ENCODE peak calls at places on chromosome 15, in eight cellular contexts. Q is left ventricle myocardium inferior, Y is mammary epithelial cell, E is MM.1S, K is right atrium auricular region, R is stomach, X is endothelial cell, H is fibroblast of mammary gland. L is an unnamed sample.

GRCh38 chr15:83435202-83435601 is 11.9 kb upstream of the SH3GL3 start:
- DNase-seq in R (no peak), Y (no peak), Q (no peak), K (no peak), H (peak; percentile 60), X (no peak), E (no peak), L (no peak)

GRCh38 chr15:93985173-93985572 is 246.2 kb upstream of the MCTP2 start:
- DNase-seq in H (no peak), E (no peak), K (no peak), Q (no peak), Y (no peak), R (no peak), X (no peak), L (no peak)

GRCh38 chr15:23687143-23687470 is at the start of gene NDN:
- DNase-seq in Q (peak; percentile 45), Y (no peak), H (peak; percentile 56), E (no peak), K (no peak), R (peak; percentile 43), X (peak; percentile 68), L (peak; percentile 51)

GRCh38 chr15:49145651-49146609 is 9.5 kb downstream of the COPS2 start:
- DNase-seq in H (peak; percentile 75), Y (peak; percentile 52), E (peak; percentile 53), Q (no peak), K (no peak), R (no peak), X (peak; percentile 37), L (no peak)

GRCh38 chr15:45201557-45202246 is 13.9 kb upstream of the SHF start:
- DNase-seq in K (no peak), X (no peak), Q (no peak), H (no peak), Y (no peak), R (no peak), E (no peak), L (no peak)

GRCh38 chr15:98382139-98382538 is 266.2 kb upstream of the IGF1R start:
- DNase-seq in R (no peak), E (no peak), Y (no peak), Q (no peak), H (no peak), K (no peak), X (no peak), L (no peak)

GRCh38 chr15:68871507-68871906 is 50.8 kb upstream of the ANP32A start:
- DNase-seq in H (no peak), Q (no peak), E (no peak), X (no peak), R (no peak), K (no peak), Y (no peak), L (no peak)

GRCh38 chr15:37931868-37932267 is 2.6 kb upstream of the TMCO5A start:
- DNase-seq in X (no peak), H (peak; percentile 55), K (no peak), Y (no peak), E (no peak), R (no peak), Q (no peak), L (no peak)

GRCh38 chr15:101221858-101222257 is 30.0 kb downstream of the CHSY1 start:
- DNase-seq in E (no peak), K (no peak), Y (no peak), Q (no peak), X (no peak), H (no peak), R (no peak), L (no peak)

GRCh38 chr15:90228960-90229359 is 4.8 kb downstream of the CIB1 start:
- DNase-seq in E (no peak), R (no peak), X (no peak), Y (no peak), H (no peak), K (no peak), Q (no peak), L (no peak)

GRCh38 chr15:90227336-90227735 is 6.4 kb downstream of the CIB1 start:
- DNase-seq in Y (no peak), X (no peak), H (no peak), E (no peak), Q (no peak), K (no peak), R (no peak), L (no peak)

GRCh38 chr15:90230071-90230494 is 3.7 kb downstream of the CIB1 start:
- DNase-seq in E (no peak), K (no peak), Y (no peak), X (no peak), H (no peak), Q (peak; percentile 65), R (peak; percentile 83), L (no peak)

GRCh38 chr15:90225504-90226234 is 8.1 kb downstream of the CIB1 start:
- DNase-seq in Y (no peak), H (no peak), R (no peak), E (no peak), Q (no peak), K (no peak), X (no peak), L (no peak)

GRCh38 chr15:90227816-90228772 is 5.6 kb downstream of the CIB1 start:
- DNase-seq in Y (no peak), E (no peak), X (no peak), H (no peak), Q (no peak), R (no peak), K (no peak), L (no peak)
- TF ChIP-seq CTCF in Y (no peak), E (no peak), X (no peak), H (no peak), Q (no peak), R (no peak), K (no peak), L (no peak)

DNA sequence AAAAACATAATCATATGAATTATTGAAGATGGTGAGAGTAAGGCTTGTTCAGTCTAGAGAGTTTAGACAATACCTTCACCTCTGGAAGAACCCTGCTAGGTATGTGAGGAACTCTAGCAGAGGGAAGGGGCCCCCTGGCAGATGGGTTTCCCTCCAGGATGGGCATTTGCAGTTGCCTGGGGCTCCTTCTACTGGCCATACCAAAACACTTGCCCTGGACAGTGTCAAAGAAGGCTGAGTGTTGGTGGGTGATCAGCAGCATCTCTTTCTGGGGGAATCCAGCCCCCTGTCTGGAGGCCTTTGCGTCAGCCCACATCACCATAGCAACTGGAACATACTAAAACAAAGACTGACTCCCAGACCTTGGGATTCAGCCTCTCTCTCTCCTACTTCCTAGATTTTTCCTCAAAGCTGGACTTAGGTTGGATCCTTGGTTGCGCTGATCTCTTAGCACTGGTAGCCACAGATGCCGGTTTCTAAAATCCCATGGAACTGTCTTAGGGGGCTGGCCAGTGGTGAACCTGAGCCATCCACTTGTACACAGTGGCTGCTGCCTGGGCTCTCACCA is 8.2 kb downstream of the CEMIP start:
- DNase-seq in Y (no peak), R (no peak), E (no peak), Q (no peak), H (no peak), K (no peak), X (no peak), L (no peak)
- TF ChIP-seq CTCF in Y (no peak), R (no peak), E (no peak), Q (no peak), H (no peak), K (no peak), X (no peak), L (no peak)

GRCh38 chr15:74132681-74133070 is 2.3 kb downstream of the ISLR2 start:
- DNase-seq in E (no peak), Q (no peak), H (no peak), X (no peak), K (no peak), Y (no peak), R (no peak), L (no peak)

GRCh38 chr15:74135041-74135565 is 4.7 kb downstream of the ISLR2 start:
- DNase-seq in H (no peak), K (no peak), X (no peak), Q (no peak), E (no peak), Y (no peak), R (no peak), L (no peak)

GRCh38 chr15:74133071-74133702 is 2.8 kb downstream of the ISLR2 start:
- DNase-seq in X (no peak), R (no peak), K (no peak), Y (no peak), E (no peak), Q (no peak), H (no peak), L (no peak)

GRCh38 chr15:74133703-74134386 is 3.5 kb downstream of the ISLR2 start:
- DNase-seq in X (no peak), R (no peak), K (no peak), E (no peak), H (no peak), Q (no peak), Y (no peak), L (no peak)

DNA sequence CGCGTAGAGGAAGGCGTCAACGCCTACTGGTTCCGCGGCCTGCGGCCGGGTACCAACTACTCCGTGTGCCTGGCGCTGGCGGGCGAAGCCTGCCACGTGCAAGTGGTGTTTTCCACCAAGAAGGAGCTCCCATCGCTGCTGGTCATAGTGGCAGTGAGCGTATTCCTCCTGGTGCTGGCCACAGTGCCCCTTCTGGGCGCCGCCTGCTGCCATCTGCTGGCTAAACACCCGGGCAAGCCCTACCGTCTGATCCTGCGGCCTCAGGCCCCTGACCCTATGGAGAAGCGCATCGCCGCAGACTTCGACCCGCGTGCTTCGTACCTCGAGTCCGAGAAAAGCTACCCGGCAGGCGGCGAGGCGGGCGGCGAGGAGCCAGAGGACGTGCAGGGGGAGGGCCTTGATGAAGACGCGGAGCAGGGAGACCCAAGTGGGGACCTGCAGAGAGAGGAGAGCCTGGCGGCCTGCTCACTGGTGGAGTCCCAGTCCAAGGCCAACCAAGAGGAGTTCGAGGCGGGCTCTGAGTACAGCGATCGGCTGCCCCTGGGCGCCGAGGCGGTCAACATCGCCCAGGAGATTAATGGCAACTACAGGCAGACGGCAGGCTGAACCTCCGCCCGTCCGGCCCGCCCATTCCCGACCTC is 4.1 kb downstream of the ISLR2 start:
- DNase-seq in R (peak; percentile 53), H (no peak), E (no peak), X (peak; percentile 83), Y (no peak), K (no peak), Q (no peak), L (no peak)
- TF ChIP-seq CTCF in R (no peak), H (peak; percentile 19), E (no peak), X (peak; percentile 34), Y (peak; percentile 37), K (peak; percentile 46), Q (peak; percentile 62), L (peak; percentile 60)

GRCh38 chr15:31128919-31129768 is 27.6 kb upstream of the TRPM1 start:
- DNase-seq in Y (peak; percentile 29), X (peak; percentile 86), K (peak; percentile 77), E (peak; percentile 67), R (peak; percentile 86), Q (peak; percentile 75), H (peak; percentile 59), L (peak; percentile 64)

GRCh38 chr15:31130576-31131237 is 29.2 kb upstream of the TRPM1 start:
- DNase-seq in Y (no peak), E (no peak), Q (no peak), X (no peak), H (no peak), R (no peak), K (no peak), L (no peak)

GRCh38 chr15:31129769-31130303 is 28.3 kb upstream of the TRPM1 start:
- DNase-seq in R (no peak), Q (no peak), K (no peak), E (no peak), H (no peak), Y (no peak), X (no peak), L (no peak)

GRCh38 chr15:31133890-31134289 is 32.4 kb upstream of the TRPM1 start:
- DNase-seq in Y (no peak), X (no peak), Q (no peak), H (no peak), E (no peak), R (no peak), K (peak; percentile 23), L (no peak)

GRCh38 chr15:31131853-31132375 is 30.4 kb upstream of the TRPM1 start:
- DNase-seq in E (no peak), X (no peak), Y (no peak), Q (no peak), R (no peak), H (no peak), K (no peak), L (no peak)
- TF ChIP-seq CTCF in E (no peak), X (no peak), Y (no peak), Q (no peak), R (no peak), H (no peak), K (no peak), L (no peak)